ENCODE peak calls at places on chromosomes 3 and 15, in four cellular contexts. F, T, O and G are unnamed samples.

GRCh38 chr15:58247803-58248503 is 109.8 kb downstream of the AQP9 start:
- DNase-seq in O (no peak), F (no peak), T (no peak), G (no peak)

GRCh38 chr3:134446800-134447199 is 39.0 kb downstream of the ANAPC13 start:
- DNase-seq in O (peak; percentile 76), F (no peak), T (peak; percentile 40), G (peak; percentile 87)

GRCh38 chr15:62223020-62223419 is 57.9 kb upstream of the C2CD4B start:
- DNase-seq in T (no peak), O (no peak), F (no peak), G (no peak)

GRCh38 chr15:62469478-62469873 is 304.4 kb upstream of the C2CD4B start:
- DNase-seq in F (no peak), O (no peak), T (peak; percentile 48), G (peak; percentile 76)

GRCh38 chr15:101280007-101280406 is 2.7 kb upstream of the SELENOS start:
- DNase-seq in T (no peak), O (no peak), F (no peak), G (no peak)

GRCh38 chr3:131217296-131217741 is 164.3 kb upstream of the NUDT16 start:
- DNase-seq in F (no peak), T (peak; percentile 12), O (peak; percentile 50), G (no peak)

GRCh38 chr15:70096215-70096974 is 1.3 kb downstream of the TLE3 start:
- DNase-seq in O (peak; percentile 62), T (peak; percentile 72), F (peak; percentile 76), G (peak; percentile 81)

GRCh38 chr3:122353215-122353614 is 28.2 kb downstream of the CSTA start:
- DNase-seq in T (no peak), O (peak; percentile 75), F (no peak), G (peak; percentile 33)

GRCh38 chr15:91021516-91022074 is 799 bp downstream of the VPS33B start:
- DNase-seq in O (peak; percentile 39), T (peak; percentile 41), F (no peak), G (peak; percentile 66)

GRCh38 chr3:44048196-44048924 is 193.3 kb upstream of the TOPAZ1 start:
- DNase-seq in O (peak; percentile 58), F (no peak), T (no peak), G (no peak)

GRCh38 chr15:60773255-60773654 is 294.3 kb upstream of the ICE2 start:
- DNase-seq in T (no peak), F (no peak), O (no peak), G (no peak)

GRCh38 chr15:29674661-29675533 is 147.4 kb downstream of the TJP1 start:
- DNase-seq in O (no peak), F (peak; percentile 76), T (peak; percentile 54), G (peak; percentile 53)

GRCh38 chr3:77071364-77071763 is 31.5 kb downstream of the ROBO2 start:
- DNase-seq in O (no peak), T (no peak), F (no peak), G (no peak)

GRCh38 chr15:90362936-90363212 is 10.8 kb downstream of the ZNF774 start:
- DNase-seq in F (no peak), O (peak; percentile 66), T (peak; percentile 86), G (peak; percentile 97)

GRCh38 chr3:197494366-197495058 is 61.3 kb downstream of the BDH1 start:
- DNase-seq in O (peak; percentile 88), T (no peak), F (no peak), G (peak; percentile 56)

GRCh38 chr3:43882976-43883680 is 192.4 kb downstream of the ABHD5 start:
- DNase-seq in F (no peak), O (no peak), T (no peak), G (no peak)

GRCh38 chr3:117939628-117940027 is 1095.0 kb downstream of the IGSF11 start:
- DNase-seq in O (no peak), T (no peak), F (no peak), G (no peak)

GRCh38 chr3:4761759-4762158 is 217.5 kb upstream of the BHLHE40 start:
- DNase-seq in O (no peak), T (no peak), F (no peak), G (no peak)

GRCh38 chr15:47516576-47517371 is 200.5 kb upstream of the SEMA6D start:
- DNase-seq in O (peak; percentile 40), F (no peak), T (peak; percentile 43), G (peak; percentile 78)

GRCh38 chr3:168047190-168047795 is 48.4 kb downstream of the GOLIM4 start:
- DNase-seq in T (peak; percentile 82), F (peak; percentile 46), O (peak; percentile 73), G (peak; percentile 90)

GRCh38 chr3:8835385-8835784 is 66.0 kb upstream of the OXTR start:
- DNase-seq in O (no peak), T (no peak), F (no peak), G (no peak)

GRCh38 chr15:40871749-40872617 is 2.1 kb downstream of the RHOV start:
- DNase-seq in T (no peak), O (peak; percentile 86), F (no peak), G (no peak)

GRCh38 chr3:55202320-55202719 is 274.5 kb upstream of the LRTM1 start:
- DNase-seq in O (peak; percentile 26), F (no peak), T (peak; percentile 92), G (peak; percentile 94)

GRCh38 chr3:36926292-36926897 is 18.5 kb downstream of the TRANK1 start:
- DNase-seq in F (no peak), O (no peak), T (no peak), G (no peak)

GRCh38 chr15:84783493-84784251 is 33.5 kb upstream of the ALPK3 start:
- DNase-seq in O (no peak), F (no peak), T (no peak), G (no peak)

GRCh38 chr3:197713477-197713822 is 23.3 kb downstream of the RUBCN start:
- DNase-seq in O (no peak), F (no peak), T (no peak), G (no peak)

GRCh38 chr15:22956257-22956979 is 23.8 kb downstream of the CYFIP1 start:
- DNase-seq in T (peak; percentile 28), F (no peak), O (no peak), G (no peak)

GRCh38 chr3:157369712-157370447 is 66.8 kb upstream of the PTX3 start:
- DNase-seq in T (no peak), O (no peak), F (no peak), G (no peak)

GRCh38 chr3:76679510-76679909 is 360.4 kb upstream of the ROBO2 start:
- DNase-seq in O (no peak), F (no peak), T (no peak), G (no peak)

GRCh38 chr15:63983071-63983711 is 63.1 kb downstream of the DAPK2 start:
- DNase-seq in F (peak; percentile 39), O (no peak), T (no peak), G (no peak)

GRCh38 chr3:129604942-129605592 is 1.4 kb downstream of the PLXND1 start:
- DNase-seq in T (no peak), F (no peak), O (no peak), G (no peak)

GRCh38 chr3:129602730-129603560 is 3.5 kb downstream of the PLXND1 start:
- DNase-seq in O (no peak), F (no peak), T (peak; percentile 99), G (peak; percentile 96)

GRCh38 chr3:129602309-129602708 is 4.2 kb downstream of the PLXND1 start:
- DNase-seq in T (no peak), F (no peak), O (no peak), G (no peak)

GRCh38 chr3:129604223-129604941 is 2.1 kb downstream of the PLXND1 start:
- DNase-seq in O (no peak), T (no peak), F (no peak), G (peak; percentile 23)

DNA sequence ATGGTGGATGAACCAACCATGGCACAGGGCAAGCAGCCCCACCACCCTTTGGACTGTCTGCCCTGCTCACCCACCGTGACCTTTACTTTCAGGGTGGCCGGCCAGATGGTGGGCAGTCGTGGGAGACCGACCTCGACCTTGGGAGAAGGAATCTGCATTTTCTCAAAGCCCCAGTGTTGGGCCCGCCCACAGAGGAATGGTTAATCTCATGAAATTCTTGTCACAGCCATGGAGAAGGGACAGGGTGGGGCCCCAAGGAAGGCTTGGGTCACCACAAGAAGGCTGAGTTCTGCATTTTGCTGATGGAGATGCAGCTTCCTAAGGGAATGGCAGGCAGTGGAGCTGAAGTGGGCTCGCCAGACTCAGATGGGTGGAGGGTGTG is 2.9 kb downstream of the PLXND1 start:
- DNase-seq in T (no peak), F (no peak), O (no peak), G (peak; percentile 55)
- H3K4me3 ChIP-seq in T (peak overlapping the region; percentile 18), F (no peak overlapping the region), O (no peak overlapping the region), G (peak overlapping the region; percentile 72)

GRCh38 chr3:171755015-171755589 is 55.2 kb downstream of the PLD1 start:
- DNase-seq in T (no peak), F (no peak), O (no peak), G (no peak)
- H3K4me2 ChIP-seq in T (no peak overlapping the region), F (no peak overlapping the region), O (no peak overlapping the region), G (no peak overlapping the region)

GRCh38 chr3:72092778-72093177 is 307.8 kb upstream of the PROK2 start:
- DNase-seq in O (no peak), F (no peak), T (no peak), G (no peak)

GRCh38 chr3:72097053-72097452 is 312.1 kb upstream of the PROK2 start:
- DNase-seq in F (no peak), O (no peak), T (no peak), G (no peak)

GRCh38 chr3:72095521-72095920 is 310.6 kb upstream of the PROK2 start:
- DNase-seq in T (no peak), F (no peak), O (no peak), G (peak; percentile 20)

GRCh38 chr3:72088486-72089025 is 303.6 kb upstream of the PROK2 start:
- DNase-seq in O (no peak), F (no peak), T (no peak), G (no peak)

DNA sequence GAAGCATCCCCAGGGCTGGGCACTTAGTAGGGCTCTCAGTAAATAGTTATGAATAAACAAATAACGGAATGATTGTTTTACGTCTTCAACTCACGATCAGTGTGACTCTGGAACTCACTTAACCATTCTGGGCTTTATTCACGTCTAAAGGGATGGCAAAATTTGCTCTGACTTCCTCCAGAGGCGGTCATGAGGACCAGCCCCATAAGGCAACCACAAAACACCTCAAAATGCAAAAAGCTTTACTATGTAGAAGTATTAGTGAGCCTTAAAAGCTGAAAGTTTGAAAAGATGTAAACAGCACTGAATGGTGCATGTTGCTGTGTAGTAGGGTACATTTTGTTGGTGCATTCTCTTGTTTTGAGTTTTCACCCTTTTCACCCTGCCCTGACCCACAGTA is 308.3 kb upstream of the PROK2 start:
- DNase-seq in O (no peak), T (no peak), F (no peak), G (no peak)
- H2AFZ ChIP-seq in O (no peak overlapping the region), T (no peak overlapping the region), F (no peak overlapping the region), G (no peak overlapping the region)

GRCh38 chr3:158531334-158531733 is 39.7 kb upstream of the MLF1 start:
- DNase-seq in T (no peak), O (no peak), F (no peak), G (no peak)

GRCh38 chr3:158528306-158528705 is 42.7 kb upstream of the MLF1 start:
- DNase-seq in F (no peak), T (no peak), O (no peak), G (no peak)

DNA sequence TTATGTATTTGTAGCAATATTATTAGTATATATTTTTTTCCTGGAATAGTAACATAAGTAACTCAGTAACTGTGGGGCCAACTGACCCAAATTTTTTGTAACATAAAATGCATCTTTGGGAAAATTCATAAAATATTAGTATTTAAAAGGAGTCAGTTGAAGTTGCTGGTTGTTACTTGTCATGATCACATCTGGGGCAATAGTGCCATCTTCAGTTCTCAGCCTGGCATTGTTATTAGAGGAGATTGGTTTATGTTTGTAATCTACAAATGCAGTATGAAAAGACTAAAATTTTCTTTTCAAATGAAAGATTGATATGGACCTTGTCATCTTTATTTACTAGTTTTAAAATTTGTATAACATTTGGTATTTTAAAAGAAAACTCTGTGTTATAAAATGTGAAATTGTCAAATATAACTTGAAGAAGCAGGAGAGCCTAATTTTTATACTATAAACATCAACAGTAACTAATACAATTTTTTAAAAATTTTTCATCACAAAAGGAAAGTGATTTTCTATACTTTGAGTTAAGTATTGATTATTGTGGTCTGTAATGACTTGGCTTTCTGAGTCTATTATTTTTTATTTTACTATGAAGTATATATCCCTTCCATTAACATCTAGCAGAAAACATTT is 38.8 kb upstream of the MLF1 start:
- DNase-seq in O (peak; percentile 24), F (peak; percentile 5), T (peak; percentile 69), G (peak; percentile 67)
- H3K4me3 ChIP-seq in O (no peak overlapping the region), F (no peak overlapping the region), T (no peak overlapping the region), G (no peak overlapping the region)